ENCODE peak calls at places on chromosomes 1 and 21, in ten cellular contexts. V is cardiac muscle cell; Y is activated B cell treated with CpG ODN at 0.5 μM for 24 hours; P is cardiac fibroblast; O is BJ; A is activated CD8-positive, alpha-beta T cell treated with anti-CD3 and anti-CD28 coated beads for 36 hours; D is GM06990; N is fibroblast of villous mesenchyme; B is nephron progenitor cell; S is colonic mucosa. H is an unnamed sample.
A peak's percentile ranks its signal among the peaks of the same experiment; 100 is the strongest.

GRCh38 chr1:53693773-53694717 is 44.9 kb downstream of the GLIS1 start:
- DNase-seq in P (peak; percentile 65), Y (no peak), A (no peak), O (no peak), B (no peak), N (no peak), V (no peak), D (no peak), S (no peak), H (no peak)

GRCh38 chr1:210797422-210797821 is 336.5 kb downstream of the KCNH1 start:
- DNase-seq in N (no peak), Y (no peak), P (no peak), D (no peak), A (no peak), O (no peak), S (no peak), B (no peak), V (no peak), H (no peak)

GRCh38 chr1:153921803-153922075 is 1.0 kb downstream of the GATAD2B start:
- DNase-seq in B (no peak), A (peak; percentile 24), S (peak; percentile 32), V (peak; percentile 37), P (peak; percentile 12), N (no peak), O (no peak), Y (no peak), D (no peak), H (no peak)

GRCh38 chr1:188244681-188245080 is 1415.9 kb downstream of the PLA2G4A start:
- DNase-seq in O (no peak), B (no peak), P (no peak), D (no peak), S (no peak), A (no peak), N (no peak), Y (no peak), V (no peak), H (no peak)

GRCh38 chr1:24954022-24954421 is 23.9 kb upstream of the RUNX3 start:
- DNase-seq in A (no peak), O (no peak), Y (no peak), B (no peak), V (no peak), D (no peak), S (no peak), P (no peak), N (no peak), H (no peak)

GRCh38 chr1:63169057-63169456 is 153.3 kb upstream of the FOXD3 start:
- DNase-seq in Y (no peak), N (no peak), B (no peak), O (no peak), A (no peak), S (no peak), D (no peak), V (no peak), P (no peak), H (no peak)

GRCh38 chr1:18580676-18581419 is 49.8 kb upstream of the PAX7 start:
- DNase-seq in S (no peak), D (no peak), V (no peak), Y (no peak), A (no peak), B (no peak), P (no peak), N (no peak), O (no peak), H (no peak)

GRCh38 chr1:30477588-30477987 is 245.8 kb downstream of the MATN1 start:
- DNase-seq in N (no peak), A (no peak), O (no peak), P (no peak), B (no peak), S (no peak), Y (no peak), V (no peak), D (no peak), H (no peak)

GRCh38 chr1:231494439-231495110 is 33.9 kb upstream of the TSNAX start:
- DNase-seq in B (no peak), V (no peak), O (no peak), A (no peak), S (no peak), Y (no peak), P (no peak), D (no peak), N (no peak), H (no peak)

GRCh38 chr1:216193839-216194443 is 229.3 kb downstream of the USH2A start:
- DNase-seq in N (no peak), P (no peak), V (no peak), Y (no peak), D (no peak), A (no peak), O (no peak), S (no peak), B (no peak), H (no peak)

GRCh38 chr21:37370152-37371040 is 3.8 kb downstream of the DYRK1A start:
- DNase-seq in B (no peak), Y (no peak), V (no peak), A (no peak), N (peak; percentile 90), S (no peak), P (peak; percentile 69), O (no peak), D (peak; percentile 50), H (peak; percentile 44)

DNA sequence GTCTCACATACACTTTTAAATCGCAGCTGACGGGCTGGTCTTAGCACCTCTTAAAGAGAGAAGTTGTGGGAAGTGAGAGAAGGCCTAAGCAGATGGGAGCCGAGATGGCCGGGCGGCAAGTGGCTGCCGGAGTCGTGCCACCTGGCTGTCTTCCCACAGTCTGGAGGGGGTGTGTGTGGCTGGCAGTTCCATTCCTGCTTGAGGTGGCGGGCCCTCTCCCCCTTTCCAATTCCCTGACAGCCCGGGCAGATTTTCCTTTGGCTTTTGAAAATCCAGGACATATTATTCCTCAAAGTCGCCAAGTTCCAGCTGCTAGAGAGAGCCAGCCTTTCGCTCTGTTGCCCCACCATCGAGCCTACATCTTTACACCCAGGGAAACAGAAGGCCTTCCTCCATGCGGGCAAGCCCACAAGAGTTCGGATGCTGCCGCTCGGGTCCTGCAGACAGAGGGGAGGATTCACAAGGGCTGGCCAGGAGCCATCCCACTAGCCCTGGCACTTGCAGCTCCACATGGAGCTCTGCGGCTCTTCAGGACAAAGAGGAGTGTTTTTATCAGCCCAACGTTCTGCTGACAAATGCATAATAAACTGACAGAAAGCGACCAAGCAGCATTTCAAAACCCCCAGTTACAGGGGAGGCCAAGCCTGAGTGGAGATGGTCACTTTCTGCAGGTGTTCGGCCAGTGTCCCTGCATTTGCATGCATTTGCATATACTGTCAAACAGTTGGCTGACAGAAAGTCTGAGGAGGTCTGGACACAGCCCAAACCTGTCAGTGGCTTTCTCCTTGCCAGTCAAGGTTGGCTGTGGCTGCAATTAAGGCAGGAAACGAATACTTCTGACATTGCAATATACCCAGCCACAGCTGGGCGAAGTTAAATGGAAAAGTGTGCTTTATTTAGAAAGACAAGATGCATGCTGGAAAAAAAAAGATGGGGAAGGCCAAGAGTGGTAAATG is 45.9 kb downstream of the OLIG1 start:
- DNase-seq in S (no peak), O (no peak), A (no peak), B (no peak), V (no peak), Y (no peak), D (no peak), N (no peak), P (no peak), H (no peak)
- TF ChIP-seq CTCF in S (no peak), O (no peak), A (no peak), B (no peak), V (no peak), Y (no peak), D (no peak), N (no peak), P (no peak), H (no peak)

GRCh38 chr21:43208561-43209332 is 39.9 kb downstream of the CRYAA start:
- DNase-seq in B (no peak), O (no peak), Y (no peak), S (peak; percentile 14), A (no peak), P (no peak), V (no peak), D (no peak), N (no peak), H (no peak)

GRCh38 chr21:43209575-43210453 is 41.0 kb downstream of the CRYAA start:
- DNase-seq in V (no peak), A (no peak), O (no peak), Y (no peak), N (peak; percentile 67), S (peak; percentile 12), P (peak; percentile 94), B (no peak), D (no peak), H (no peak)

GRCh38 chr21:43210454-43211084 is 41.8 kb downstream of the CRYAA start:
- DNase-seq in O (no peak), V (no peak), N (no peak), A (no peak), D (no peak), Y (no peak), B (no peak), S (peak; percentile 16), P (no peak), H (no peak)

GRCh38 chr21:43207868-43208267 is 39.1 kb downstream of the CRYAA start:
- DNase-seq in V (no peak), D (no peak), B (no peak), Y (no peak), O (no peak), S (no peak), P (no peak), A (no peak), N (no peak), H (no peak)

GRCh38 chr21:43211085-43212071 is 42.6 kb downstream of the CRYAA start:
- DNase-seq in V (peak; percentile 41), O (no peak), A (no peak), D (no peak), B (peak; percentile 45), S (peak; percentile 80), Y (no peak), P (no peak), N (no peak), H (no peak)
- TF ChIP-seq CTCF in V (peak; percentile 11), O (peak; percentile 20), A (no peak), D (no peak), B (peak; percentile 24), S (peak; percentile 42), Y (no peak), P (peak; percentile 7), N (peak; percentile 11), H (no peak)

GRCh38 chr1:33500547-33500946 is 28.1 kb downstream of the ZSCAN20 start:
- DNase-seq in B (no peak), V (no peak), O (no peak), D (no peak), P (no peak), S (no peak), A (no peak), N (no peak), Y (no peak), H (no peak)
- TF ChIP-seq CTCF in B (peak; percentile 23), V (peak; percentile 25), O (peak; percentile 12), D (peak; percentile 19), P (no peak), S (no peak), A (no peak), N (peak; percentile 17), Y (no peak), H (no peak)

DNA sequence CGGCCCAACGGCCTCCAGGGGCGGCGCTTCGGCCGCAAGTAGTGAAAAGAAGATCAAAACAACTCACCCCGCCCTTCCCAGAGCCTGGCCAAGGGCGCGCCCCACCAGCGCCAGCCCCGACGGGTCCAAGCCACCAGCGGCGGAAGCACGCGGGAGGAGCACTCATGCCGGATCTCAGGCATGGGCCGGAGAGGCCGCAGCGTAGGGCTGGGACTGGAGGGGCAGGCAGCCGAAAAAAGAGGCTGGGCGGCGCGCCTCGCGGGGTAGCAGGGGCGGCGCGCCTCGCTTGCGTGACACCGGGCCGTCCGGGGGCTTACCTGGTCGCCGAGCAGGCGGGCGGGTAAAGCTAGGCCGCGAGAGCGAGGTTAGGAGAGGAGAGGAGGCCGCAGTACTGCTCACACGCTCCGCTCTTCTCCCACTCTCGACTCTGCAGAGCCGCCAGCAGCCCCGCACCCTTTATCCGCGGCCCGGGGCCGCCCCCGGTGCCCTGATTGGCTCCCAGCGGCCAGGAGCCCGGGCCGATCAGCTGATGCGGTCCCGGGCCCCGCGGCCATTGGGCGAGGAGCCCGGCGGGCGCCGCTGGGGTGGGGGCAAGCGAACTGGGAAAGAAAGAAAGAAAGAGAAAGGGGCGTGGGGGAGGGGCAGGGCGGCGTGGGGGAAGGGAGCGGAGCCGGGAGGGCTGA is at the start of gene GLUL:
- DNase-seq in S (peak; percentile 94), A (peak; percentile 67), D (peak; percentile 94), P (peak; percentile 90), V (peak; percentile 95), N (peak; percentile 92), Y (peak; percentile 63), O (peak; percentile 63), B (peak; percentile 95), H (peak; percentile 95)
- TF ChIP-seq CTCF in S (no peak), A (no peak), D (no peak), P (peak; percentile 32), V (no peak), N (no peak), Y (no peak), O (peak; percentile 29), B (no peak), H (no peak)

H was measured in GM13977.